ENCODE peak calls at places on chromosomes 6 and 20, in five cellular contexts. One of them, this sample, is unnamed.

GRCh38 chr6:28606424-28607391 is 81.0 kb downstream of the GPX5 start:
- DNase-seq in neural crest cell: peak
- DNase-seq in PC-9: peak
- DNase-seq in GM10248: peak
- DNase-seq in activated CD4-positive, CD25-positive, alpha-beta regulatory T cell treated with anti-CD3 and anti-CD28 coated beads, Interleukin-2, amount 50 U/mL, for 72 hours: peak
- DNase-seq in this sample: peak

GRCh38 chr6:44057238-44057930 is 69.9 kb downstream of the MRPL14 start:
- DNase-seq in neural crest cell: no peak
- DNase-seq in PC-9: no peak
- DNase-seq in GM10248: no peak
- DNase-seq in activated CD4-positive, CD25-positive, alpha-beta regulatory T cell treated with anti-CD3 and anti-CD28 coated beads, Interleukin-2, amount 50 U/mL, for 72 hours: no peak
- DNase-seq in this sample: no peak

GRCh38 chr6:1614767-1615650 is 5.3 kb downstream of the FOXC1 start:
- DNase-seq in neural crest cell: no peak
- DNase-seq in PC-9: no peak
- DNase-seq in GM10248: no peak
- DNase-seq in activated CD4-positive, CD25-positive, alpha-beta regulatory T cell treated with anti-CD3 and anti-CD28 coated beads, Interleukin-2, amount 50 U/mL, for 72 hours: no peak
- DNase-seq in this sample: no peak

GRCh38 chr20:62900052-62900691 is 26.1 kb downstream of the DIDO1 start:
- DNase-seq in neural crest cell: peak
- DNase-seq in PC-9: no peak
- DNase-seq in GM10248: peak
- DNase-seq in activated CD4-positive, CD25-positive, alpha-beta regulatory T cell treated with anti-CD3 and anti-CD28 coated beads, Interleukin-2, amount 50 U/mL, for 72 hours: peak
- DNase-seq in this sample: peak

GRCh38 chr6:127946388-127946787 is 45.5 kb upstream of the THEMIS start:
- DNase-seq in neural crest cell: no peak
- DNase-seq in PC-9: no peak
- DNase-seq in GM10248: no peak
- DNase-seq in activated CD4-positive, CD25-positive, alpha-beta regulatory T cell treated with anti-CD3 and anti-CD28 coated beads, Interleukin-2, amount 50 U/mL, for 72 hours: no peak
- DNase-seq in this sample: no peak

GRCh38 chr6:134117409-134117808 is 65.0 kb upstream of the SLC2A12 start:
- DNase-seq in neural crest cell: no peak
- DNase-seq in PC-9: no peak
- DNase-seq in GM10248: no peak
- DNase-seq in activated CD4-positive, CD25-positive, alpha-beta regulatory T cell treated with anti-CD3 and anti-CD28 coated beads, Interleukin-2, amount 50 U/mL, for 72 hours: no peak
- DNase-seq in this sample: no peak

GRCh38 chr20:50868509-50869495 is 62.4 kb downstream of the ADNP start:
- DNase-seq in neural crest cell: no peak
- DNase-seq in PC-9: peak
- DNase-seq in GM10248: no peak
- DNase-seq in activated CD4-positive, CD25-positive, alpha-beta regulatory T cell treated with anti-CD3 and anti-CD28 coated beads, Interleukin-2, amount 50 U/mL, for 72 hours: no peak
- DNase-seq in this sample: no peak

GRCh38 chr20:32238483-32239425 is 31.1 kb downstream of the POFUT1 start:
- DNase-seq in neural crest cell: no peak
- DNase-seq in PC-9: no peak
- DNase-seq in GM10248: no peak
- DNase-seq in activated CD4-positive, CD25-positive, alpha-beta regulatory T cell treated with anti-CD3 and anti-CD28 coated beads, Interleukin-2, amount 50 U/mL, for 72 hours: no peak
- DNase-seq in this sample: no peak

GRCh38 chr6:133062077-133062476 is 179.1 kb upstream of the EYA4 start:
- DNase-seq in neural crest cell: no peak
- DNase-seq in PC-9: no peak
- DNase-seq in GM10248: no peak
- DNase-seq in activated CD4-positive, CD25-positive, alpha-beta regulatory T cell treated with anti-CD3 and anti-CD28 coated beads, Interleukin-2, amount 50 U/mL, for 72 hours: no peak
- DNase-seq in this sample: no peak

GRCh38 chr20:50312682-50313187 is 122.1 kb downstream of the CEBPB start:
- DNase-seq in neural crest cell: no peak
- DNase-seq in PC-9: peak
- DNase-seq in GM10248: no peak
- DNase-seq in activated CD4-positive, CD25-positive, alpha-beta regulatory T cell treated with anti-CD3 and anti-CD28 coated beads, Interleukin-2, amount 50 U/mL, for 72 hours: no peak
- DNase-seq in this sample: no peak

GRCh38 chr6:164109770-164110140 is 695.2 kb downstream of the QKI start:
- DNase-seq in neural crest cell: no peak
- DNase-seq in PC-9: no peak
- DNase-seq in GM10248: no peak
- DNase-seq in activated CD4-positive, CD25-positive, alpha-beta regulatory T cell treated with anti-CD3 and anti-CD28 coated beads, Interleukin-2, amount 50 U/mL, for 72 hours: no peak
- DNase-seq in this sample: peak

This sample was measured in WTC11.